ENCODE peak calls at places on chromosomes 5 and 9, in four cellular contexts. W, Z, Y and M are unnamed samples.

GRCh38 chr5:164504141-164504772 is 998.8 kb downstream of the MAT2B start:
- DNase-seq in W (no peak), Y (peak), Z (peak), M (peak)

GRCh38 chr5:10536931-10537579 is 26.8 kb upstream of the ANKRD33B start:
- DNase-seq in Y (no peak), Z (no peak), W (no peak), M (no peak)

GRCh38 chr9:13354733-13355132 is 75.2 kb upstream of the MPDZ start:
- DNase-seq in Y (peak), W (no peak), Z (no peak), M (no peak)

GRCh38 chr9:129697111-129697955 is 31.9 kb downstream of the PRRX2 start:
- DNase-seq in W (no peak), Y (peak), Z (no peak), M (no peak)

GRCh38 chr9:77750981-77751340 is 102.8 kb upstream of the GNA14 start:
- DNase-seq in W (no peak), Y (peak), Z (no peak), M (no peak)

GRCh38 chr9:129138476-129139232 is 27.4 kb downstream of the PTPA start:
- DNase-seq in Z (no peak), Y (peak), W (no peak), M (no peak)

GRCh38 chr5:6404129-6404528 is 25.8 kb upstream of the MED10 start:
- DNase-seq in Y (peak), W (no peak), Z (no peak), M (no peak)

GRCh38 chr5:157069949-157070348 is 11.0 kb upstream of the HAVCR1 start:
- DNase-seq in Z (no peak), Y (no peak), W (no peak), M (no peak)

GRCh38 chr5:127312131-127312530 is 21.5 kb downstream of the MEGF10 start:
- DNase-seq in Z (no peak), Y (no peak), W (no peak), M (no peak)

GRCh38 chr9:116380496-116380995 is 227.0 kb downstream of the PAPPA start:
- DNase-seq in Z (no peak), W (no peak), Y (no peak), M (no peak)

GRCh38 chr5:111930407-111930806 is 173.4 kb upstream of the NREP start:
- DNase-seq in Z (no peak), W (no peak), Y (peak), M (no peak)

GRCh38 chr9:129665008-129665771 is at the start of gene PRRX2:
- DNase-seq in Y (peak), Z (no peak), W (no peak), M (no peak)

GRCh38 chr9:71675857-71676165 is 92.5 kb downstream of the CEMIP2 start:
- DNase-seq in Z (no peak), W (no peak), Y (no peak), M (no peak)